ENCODE peak calls at places on chromosome 18, in five cellular contexts. U is AG09309, Q is endothelial cell, M is kidney glomerular epithelial cell, A is hippocampal formation. W is an unnamed sample.

GRCh38 chr18:61334491-61334850 is 1.2 kb downstream of the CDH20 start:
- DNase-seq in U (no peak), Q (no peak), M (no peak), A (peak; percentile 79), W (no peak)

GRCh38 chr18:3478262-3478978 is 28.4 kb downstream of the TGIF1 start:
- DNase-seq in U (peak; percentile 39), Q (no peak), M (no peak), A (no peak), W (no peak)

GRCh38 chr18:49161627-49162026 is 210.9 kb upstream of the SMAD7 start:
- DNase-seq in U (peak; percentile 55), Q (no peak), M (no peak), A (no peak), W (peak; percentile 40)

GRCh38 chr18:3340015-3340681 is 78.2 kb downstream of the MYL12B start:
- DNase-seq in U (no peak), Q (no peak), M (no peak), A (no peak), W (peak; percentile 55)

GRCh38 chr18:48589797-48590519 is 51.1 kb downstream of the CTIF start:
- DNase-seq in U (no peak), Q (no peak), M (no peak), A (peak; percentile 87), W (peak; percentile 26)

GRCh38 chr18:9413586-9413985 is 61.7 kb upstream of the RALBP1 start:
- DNase-seq in U (no peak), Q (no peak), M (peak; percentile 75), A (no peak), W (peak; percentile 94)

GRCh38 chr18:2845175-2845574 is 1.6 kb upstream of the EMILIN2 start:
- DNase-seq in U (no peak), Q (no peak), M (no peak), A (no peak), W (no peak)

GRCh38 chr18:23650963-23651927 is 11.5 kb downstream of the ANKRD29 start:
- DNase-seq in U (peak; percentile 86), Q (no peak), M (peak; percentile 80), A (no peak), W (peak; percentile 74)

GRCh38 chr18:75492897-75493296 is 65.4 kb upstream of the SMIM21 start:
- DNase-seq in U (no peak), Q (no peak), M (no peak), A (no peak), W (no peak)

GRCh38 chr18:12155996-12156395 is 62.4 kb downstream of the ANKRD62 start:
- DNase-seq in U (peak; percentile 1), Q (no peak), M (no peak), A (no peak), W (no peak)

GRCh38 chr18:60746491-60746890 is 373.9 kb upstream of the MC4R start:
- DNase-seq in U (no peak), Q (no peak), M (no peak), A (no peak), W (no peak)

GRCh38 chr18:31246460-31246859 is 71.5 kb upstream of the DSG1 start:
- DNase-seq in U (no peak), Q (no peak), M (no peak), A (no peak), W (no peak)

GRCh38 chr18:13483316-13484270 is 242.8 kb downstream of the FAM210A start:
- DNase-seq in U (no peak), Q (no peak), M (no peak), A (no peak), W (no peak)

GRCh38 chr18:49447810-49448745 is 12.4 kb downstream of the DYM start:
- DNase-seq in U (peak; percentile 39), Q (peak; percentile 55), M (no peak), A (no peak), W (peak; percentile 69)

GRCh38 chr18:13611616-13612110 is 114.7 kb downstream of the FAM210A start:
- DNase-seq in U (no peak), Q (peak; percentile 25), M (peak; percentile 1), A (peak; percentile 72), W (peak; percentile 29)

GRCh38 chr18:56992777-56993176 is 154.1 kb upstream of the BOD1L2 start:
- DNase-seq in U (no peak), Q (no peak), M (no peak), A (no peak), W (no peak)